ENCODE peak calls at places on chromosomes 4 and X, in ten cellular contexts. One of them, this sample, is unnamed.

GRCh38 chr4:80243274-80244018 is 23.0 kb upstream of the FGF5 start:
- DNase-seq in ovary: no peak
- DNase-seq in suprapubic skin: no peak
- DNase-seq in esophagus muscularis mucosa: no peak
- DNase-seq in SK-N-SH: no peak
- DNase-seq in A549: no peak
- DNase-seq in transverse colon: no peak
- DNase-seq in tibial nerve: no peak
- DNase-seq in HepG2: no peak
- DNase-seq in GM12878: no peak
- DNase-seq in this sample: no peak

GRCh38 chr4:14701896-14702295 is 300.4 kb upstream of the CPEB2 start:
- DNase-seq in ovary: no peak
- DNase-seq in suprapubic skin: no peak
- DNase-seq in esophagus muscularis mucosa: no peak
- DNase-seq in SK-N-SH: no peak
- DNase-seq in A549: no peak
- DNase-seq in transverse colon: no peak
- DNase-seq in tibial nerve: no peak
- DNase-seq in HepG2: no peak
- DNase-seq in GM12878: no peak
- DNase-seq in this sample: peak

GRCh38 chr4:94453534-94453963 is 1.8 kb downstream of the PDLIM5 start:
- DNase-seq in ovary: no peak
- DNase-seq in suprapubic skin: no peak
- DNase-seq in esophagus muscularis mucosa: no peak
- DNase-seq in SK-N-SH: no peak
- DNase-seq in A549: no peak
- DNase-seq in transverse colon: no peak
- DNase-seq in tibial nerve: no peak
- DNase-seq in HepG2: peak
- DNase-seq in GM12878: no peak
- DNase-seq in this sample: no peak

GRCh38 chr4:143405197-143405730 is 68.6 kb downstream of the GAB1 start:
- DNase-seq in ovary: no peak
- DNase-seq in suprapubic skin: no peak
- DNase-seq in esophagus muscularis mucosa: no peak
- DNase-seq in SK-N-SH: no peak
- DNase-seq in A549: no peak
- DNase-seq in transverse colon: no peak
- DNase-seq in tibial nerve: no peak
- DNase-seq in HepG2: no peak
- DNase-seq in GM12878: no peak
- DNase-seq in this sample: no peak

GRCh38 chrX:150155396-150156048 is 207.6 kb upstream of the MAMLD1 start:
- DNase-seq in ovary: peak
- DNase-seq in suprapubic skin: no peak
- DNase-seq in esophagus muscularis mucosa: peak
- DNase-seq in SK-N-SH: peak
- DNase-seq in A549: peak
- DNase-seq in transverse colon: peak
- DNase-seq in tibial nerve: no peak
- DNase-seq in HepG2: no peak
- DNase-seq in GM12878: no peak
- DNase-seq in this sample: no peak

GRCh38 chrX:45630078-45630477 is 429.4 kb upstream of the DIPK2B start:
- DNase-seq in ovary: no peak
- DNase-seq in suprapubic skin: no peak
- DNase-seq in esophagus muscularis mucosa: no peak
- DNase-seq in SK-N-SH: no peak
- DNase-seq in A549: no peak
- DNase-seq in transverse colon: no peak
- DNase-seq in tibial nerve: no peak
- DNase-seq in HepG2: no peak
- DNase-seq in GM12878: no peak
- DNase-seq in this sample: no peak

GRCh38 chr4:153787156-153787555 is 1.7 kb downstream of the SFRP2 start:
- DNase-seq in ovary: no peak
- DNase-seq in suprapubic skin: no peak
- DNase-seq in esophagus muscularis mucosa: no peak
- DNase-seq in SK-N-SH: no peak
- DNase-seq in A549: no peak
- DNase-seq in transverse colon: no peak
- DNase-seq in tibial nerve: no peak
- DNase-seq in HepG2: no peak
- DNase-seq in GM12878: no peak
- DNase-seq in this sample: no peak

GRCh38 chr4:181613210-181613609 is 630.0 kb upstream of the TENM3 start:
- DNase-seq in ovary: no peak
- DNase-seq in suprapubic skin: no peak
- DNase-seq in esophagus muscularis mucosa: no peak
- DNase-seq in SK-N-SH: no peak
- DNase-seq in A549: no peak
- DNase-seq in transverse colon: no peak
- DNase-seq in tibial nerve: no peak
- DNase-seq in HepG2: no peak
- DNase-seq in GM12878: no peak
- DNase-seq in this sample: no peak

GRCh38 chrX:129115104-129115503 is 408.2 kb downstream of the SMARCA1 start:
- DNase-seq in ovary: no peak
- DNase-seq in suprapubic skin: no peak
- DNase-seq in esophagus muscularis mucosa: no peak
- DNase-seq in SK-N-SH: peak
- DNase-seq in A549: peak
- DNase-seq in transverse colon: peak
- DNase-seq in tibial nerve: no peak
- DNase-seq in HepG2: peak
- DNase-seq in GM12878: no peak
- DNase-seq in this sample: no peak

GRCh38 chr4:165493359-165493758 is 114.6 kb downstream of the CPE start:
- DNase-seq in ovary: peak
- DNase-seq in suprapubic skin: peak
- DNase-seq in esophagus muscularis mucosa: no peak
- DNase-seq in SK-N-SH: peak
- DNase-seq in A549: peak
- DNase-seq in transverse colon: peak
- DNase-seq in tibial nerve: peak
- DNase-seq in HepG2: peak
- DNase-seq in GM12878: no peak
- DNase-seq in this sample: peak

GRCh38 chrX:40107291-40108083 is 9.7 kb upstream of the BCOR start:
- DNase-seq in ovary: peak
- DNase-seq in suprapubic skin: no peak
- DNase-seq in esophagus muscularis mucosa: no peak
- DNase-seq in SK-N-SH: peak
- DNase-seq in A549: peak
- DNase-seq in transverse colon: peak
- DNase-seq in tibial nerve: no peak
- DNase-seq in HepG2: no peak
- DNase-seq in GM12878: no peak
- DNase-seq in this sample: peak

GRCh38 chrX:10677490-10677889 is 57.1 kb upstream of the MID1 start:
- DNase-seq in ovary: no peak
- DNase-seq in suprapubic skin: no peak
- DNase-seq in esophagus muscularis mucosa: no peak
- DNase-seq in SK-N-SH: no peak
- DNase-seq in A549: no peak
- DNase-seq in transverse colon: no peak
- DNase-seq in tibial nerve: no peak
- DNase-seq in HepG2: no peak
- DNase-seq in GM12878: no peak
- DNase-seq in this sample: no peak

GRCh38 chr4:92060333-92060732 is 243.4 kb upstream of the GRID2 start:
- DNase-seq in ovary: no peak
- DNase-seq in suprapubic skin: no peak
- DNase-seq in esophagus muscularis mucosa: no peak
- DNase-seq in SK-N-SH: no peak
- DNase-seq in A549: no peak
- DNase-seq in transverse colon: no peak
- DNase-seq in tibial nerve: no peak
- DNase-seq in HepG2: no peak
- DNase-seq in GM12878: no peak
- DNase-seq in this sample: no peak

GRCh38 chrX:121496966-121497365 is 449.6 kb downstream of the GLUD2 start:
- DNase-seq in ovary: no peak
- DNase-seq in suprapubic skin: no peak
- DNase-seq in esophagus muscularis mucosa: no peak
- DNase-seq in SK-N-SH: no peak
- DNase-seq in A549: no peak
- DNase-seq in transverse colon: no peak
- DNase-seq in tibial nerve: no peak
- DNase-seq in HepG2: no peak
- DNase-seq in GM12878: no peak
- DNase-seq in this sample: no peak

GRCh38 chr4:188021548-188022249 is 26.1 kb downstream of the ZFP42 start:
- DNase-seq in ovary: no peak
- DNase-seq in suprapubic skin: no peak
- DNase-seq in esophagus muscularis mucosa: no peak
- DNase-seq in SK-N-SH: no peak
- DNase-seq in A549: peak
- DNase-seq in transverse colon: peak
- DNase-seq in tibial nerve: no peak
- DNase-seq in HepG2: no peak
- DNase-seq in GM12878: no peak
- DNase-seq in this sample: no peak
- TF ChIP-seq EP300 in ovary: no peak
- TF ChIP-seq EP300 in suprapubic skin: no peak
- TF ChIP-seq EP300 in esophagus muscularis mucosa: no peak
- TF ChIP-seq EP300 in SK-N-SH: no peak
- TF ChIP-seq EP300 in A549: no peak
- TF ChIP-seq EP300 in transverse colon: no peak
- TF ChIP-seq EP300 in tibial nerve: no peak
- TF ChIP-seq EP300 in HepG2: no peak
- TF ChIP-seq EP300 in GM12878: no peak
- TF ChIP-seq EP300 in this sample: no peak

GRCh38 chr4:109973529-109973905 is 60.8 kb downstream of the EGF start:
- DNase-seq in ovary: no peak
- DNase-seq in suprapubic skin: no peak
- DNase-seq in esophagus muscularis mucosa: no peak
- DNase-seq in SK-N-SH: no peak
- DNase-seq in A549: no peak
- DNase-seq in transverse colon: no peak
- DNase-seq in tibial nerve: no peak
- DNase-seq in HepG2: peak
- DNase-seq in GM12878: no peak
- DNase-seq in this sample: no peak

GRCh38 chr4:109976189-109976588 is 63.5 kb downstream of the EGF start:
- DNase-seq in ovary: no peak
- DNase-seq in suprapubic skin: no peak
- DNase-seq in esophagus muscularis mucosa: no peak
- DNase-seq in SK-N-SH: no peak
- DNase-seq in A549: no peak
- DNase-seq in transverse colon: no peak
- DNase-seq in tibial nerve: no peak
- DNase-seq in HepG2: no peak
- DNase-seq in GM12878: no peak
- DNase-seq in this sample: no peak

GRCh38 chr4:109969909-109970308 is 57.2 kb downstream of the EGF start:
- DNase-seq in ovary: no peak
- DNase-seq in suprapubic skin: no peak
- DNase-seq in esophagus muscularis mucosa: no peak
- DNase-seq in SK-N-SH: no peak
- DNase-seq in A549: no peak
- DNase-seq in transverse colon: no peak
- DNase-seq in tibial nerve: no peak
- DNase-seq in HepG2: peak
- DNase-seq in GM12878: no peak
- DNase-seq in this sample: no peak

GRCh38 chr4:109969087-109969486 is 56.4 kb downstream of the EGF start:
- DNase-seq in ovary: no peak
- DNase-seq in suprapubic skin: no peak
- DNase-seq in esophagus muscularis mucosa: no peak
- DNase-seq in SK-N-SH: no peak
- DNase-seq in A549: no peak
- DNase-seq in transverse colon: no peak
- DNase-seq in tibial nerve: no peak
- DNase-seq in HepG2: no peak
- DNase-seq in GM12878: no peak
- DNase-seq in this sample: no peak

GRCh38 chr4:109972786-109973528 is 60.3 kb downstream of the EGF start:
- DNase-seq in ovary: no peak
- DNase-seq in suprapubic skin: no peak
- DNase-seq in esophagus muscularis mucosa: no peak
- DNase-seq in SK-N-SH: no peak
- DNase-seq in A549: no peak
- DNase-seq in transverse colon: peak
- DNase-seq in tibial nerve: no peak
- DNase-seq in HepG2: peak
- DNase-seq in GM12878: no peak
- DNase-seq in this sample: no peak
- TF ChIP-seq CTCF in ovary: no peak
- TF ChIP-seq CTCF in suprapubic skin: no peak
- TF ChIP-seq CTCF in esophagus muscularis mucosa: no peak
- TF ChIP-seq CTCF in SK-N-SH: no peak
- TF ChIP-seq CTCF in A549: no peak
- TF ChIP-seq CTCF in transverse colon: no peak
- TF ChIP-seq CTCF in tibial nerve: no peak
- TF ChIP-seq CTCF in HepG2: no peak
- TF ChIP-seq CTCF in GM12878: no peak
- TF ChIP-seq CTCF in this sample: no peak

DNA sequence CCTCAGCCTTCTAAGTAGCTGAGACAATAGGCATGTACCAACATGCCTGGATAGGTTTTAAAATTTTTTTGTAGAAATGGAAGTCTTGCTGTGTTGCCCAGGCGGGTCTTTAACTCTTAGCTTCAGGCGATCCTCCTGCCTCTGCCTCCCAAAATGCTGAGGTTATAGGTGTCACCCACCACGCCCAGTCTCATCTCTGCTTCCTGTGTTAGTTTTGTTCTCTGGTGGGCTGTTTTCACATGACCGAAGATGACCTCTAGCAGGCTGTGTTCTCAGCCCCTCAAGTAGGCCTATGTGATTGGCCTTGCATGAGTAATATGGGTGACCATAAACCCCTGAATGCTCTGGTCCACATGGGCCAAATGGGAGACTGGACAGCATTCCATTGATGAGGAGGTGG is 56.8 kb upstream of the MSANTD1 start:
- DNase-seq in ovary: no peak
- DNase-seq in suprapubic skin: no peak
- DNase-seq in esophagus muscularis mucosa: no peak
- DNase-seq in SK-N-SH: no peak
- DNase-seq in A549: no peak
- DNase-seq in transverse colon: no peak
- DNase-seq in tibial nerve: no peak
- DNase-seq in HepG2: no peak
- DNase-seq in GM12878: no peak
- DNase-seq in this sample: no peak
- TF ChIP-seq EP300 in ovary: no peak
- TF ChIP-seq EP300 in suprapubic skin: no peak
- TF ChIP-seq EP300 in esophagus muscularis mucosa: no peak
- TF ChIP-seq EP300 in SK-N-SH: no peak
- TF ChIP-seq EP300 in A549: no peak
- TF ChIP-seq EP300 in transverse colon: no peak
- TF ChIP-seq EP300 in tibial nerve: no peak
- TF ChIP-seq EP300 in HepG2: no peak
- TF ChIP-seq EP300 in GM12878: no peak
- TF ChIP-seq EP300 in this sample: no peak

DNA sequence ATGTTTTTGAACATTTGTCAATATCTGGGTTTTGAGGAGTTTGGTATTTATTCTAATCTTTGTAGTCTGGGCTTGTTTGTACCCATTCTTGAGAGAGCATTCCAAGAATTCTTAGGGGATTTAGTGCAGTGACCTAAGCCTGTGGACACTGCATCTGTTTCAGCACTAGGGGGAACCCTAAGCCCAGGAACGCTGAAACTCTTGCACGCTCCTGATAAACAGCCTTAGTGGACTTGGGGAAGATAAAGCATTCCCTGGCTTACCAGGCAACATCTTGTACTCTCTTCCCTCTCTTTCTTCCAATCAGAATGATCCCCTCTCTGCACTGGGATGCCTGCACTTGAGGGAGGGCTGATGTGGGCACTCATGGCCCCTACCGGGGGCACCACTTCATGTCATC is 654.9 kb upstream of the HTR2C start:
- DNase-seq in ovary: no peak
- DNase-seq in suprapubic skin: no peak
- DNase-seq in esophagus muscularis mucosa: no peak
- DNase-seq in SK-N-SH: peak
- DNase-seq in A549: peak
- DNase-seq in transverse colon: peak
- DNase-seq in tibial nerve: no peak
- DNase-seq in HepG2: peak
- DNase-seq in GM12878: no peak
- DNase-seq in this sample: peak
- TF ChIP-seq CTCF in ovary: no peak
- TF ChIP-seq CTCF in suprapubic skin: no peak
- TF ChIP-seq CTCF in esophagus muscularis mucosa: no peak
- TF ChIP-seq CTCF in SK-N-SH: peak
- TF ChIP-seq CTCF in A549: peak
- TF ChIP-seq CTCF in transverse colon: peak
- TF ChIP-seq CTCF in tibial nerve: no peak
- TF ChIP-seq CTCF in HepG2: peak
- TF ChIP-seq CTCF in GM12878: peak
- TF ChIP-seq CTCF in this sample: peak

This sample was measured in stomach.